ENCODE peak calls at places on chromosomes 5 and 9, in seven cellular contexts. One of them, this sample, is unnamed.

GRCh38 chr5:164204338-164204946 is 699.0 kb downstream of the MAT2B start:
- DNase-seq in prostate gland: no peak
- DNase-seq in GM23338: no peak
- DNase-seq in K562: no peak
- DNase-seq in SK-N-SH: no peak
- DNase-seq in stomach: no peak
- DNase-seq in HCT116: no peak
- DNase-seq in this sample: no peak

GRCh38 chr9:120941046-120941770 is 14.6 kb upstream of the TRAF1 start:
- DNase-seq in prostate gland: no peak
- DNase-seq in GM23338: no peak
- DNase-seq in K562: no peak
- DNase-seq in SK-N-SH: no peak
- DNase-seq in stomach: no peak
- DNase-seq in HCT116: no peak
- DNase-seq in this sample: no peak

GRCh38 chr5:61784337-61784736 is 452.3 kb downstream of the ZSWIM6 start:
- DNase-seq in prostate gland: no peak
- DNase-seq in GM23338: no peak
- DNase-seq in K562: no peak
- DNase-seq in SK-N-SH: no peak
- DNase-seq in stomach: no peak
- DNase-seq in HCT116: no peak
- DNase-seq in this sample: no peak

GRCh38 chr5:57862471-57863282 is 380.1 kb upstream of the ACTBL2 start:
- DNase-seq in prostate gland: peak
- DNase-seq in GM23338: no peak
- DNase-seq in K562: no peak
- DNase-seq in SK-N-SH: no peak
- DNase-seq in stomach: no peak
- DNase-seq in HCT116: no peak
- DNase-seq in this sample: no peak

GRCh38 chr5:169667896-169668674 is 31.0 kb downstream of the DOCK2 start:
- DNase-seq in prostate gland: no peak
- DNase-seq in GM23338: no peak
- DNase-seq in K562: no peak
- DNase-seq in SK-N-SH: peak
- DNase-seq in stomach: no peak
- DNase-seq in HCT116: no peak
- DNase-seq in this sample: no peak

GRCh38 chr9:126756876-126757415 is 47.9 kb upstream of the ZBTB43 start:
- DNase-seq in prostate gland: no peak
- DNase-seq in GM23338: no peak
- DNase-seq in K562: no peak
- DNase-seq in SK-N-SH: peak
- DNase-seq in stomach: no peak
- DNase-seq in HCT116: no peak
- DNase-seq in this sample: no peak

GRCh38 chr5:32339198-32339597 is 26.5 kb upstream of the MTMR12 start:
- DNase-seq in prostate gland: no peak
- DNase-seq in GM23338: peak
- DNase-seq in K562: no peak
- DNase-seq in SK-N-SH: no peak
- DNase-seq in stomach: no peak
- DNase-seq in HCT116: peak
- DNase-seq in this sample: no peak

GRCh38 chr5:119218830-119219782 is 136.7 kb upstream of the TNFAIP8 start:
- DNase-seq in prostate gland: no peak
- DNase-seq in GM23338: no peak
- DNase-seq in K562: no peak
- DNase-seq in SK-N-SH: no peak
- DNase-seq in stomach: no peak
- DNase-seq in HCT116: no peak
- DNase-seq in this sample: no peak

GRCh38 chr5:137923856-137924255 is 34.6 kb downstream of the PKD2L2 start:
- DNase-seq in prostate gland: no peak
- DNase-seq in GM23338: peak
- DNase-seq in K562: no peak
- DNase-seq in SK-N-SH: no peak
- DNase-seq in stomach: no peak
- DNase-seq in HCT116: no peak
- DNase-seq in this sample: no peak

GRCh38 chr5:3634061-3634460 is 38.4 kb downstream of the IRX1 start:
- DNase-seq in prostate gland: no peak
- DNase-seq in GM23338: no peak
- DNase-seq in K562: no peak
- DNase-seq in SK-N-SH: no peak
- DNase-seq in stomach: no peak
- DNase-seq in HCT116: no peak
- DNase-seq in this sample: no peak

GRCh38 chr5:79408028-79408427 is 105.9 kb downstream of the HOMER1 start:
- DNase-seq in prostate gland: no peak
- DNase-seq in GM23338: no peak
- DNase-seq in K562: no peak
- DNase-seq in SK-N-SH: no peak
- DNase-seq in stomach: no peak
- DNase-seq in HCT116: no peak
- DNase-seq in this sample: no peak

GRCh38 chr5:107699425-107699824 is 28.7 kb upstream of the EFNA5 start:
- DNase-seq in prostate gland: no peak
- DNase-seq in GM23338: no peak
- DNase-seq in K562: no peak
- DNase-seq in SK-N-SH: no peak
- DNase-seq in stomach: no peak
- DNase-seq in HCT116: no peak
- DNase-seq in this sample: no peak

GRCh38 chr5:133841831-133842750 is 126.3 kb downstream of the C5orf15 start:
- DNase-seq in prostate gland: no peak
- DNase-seq in GM23338: no peak
- DNase-seq in K562: no peak
- DNase-seq in SK-N-SH: no peak
- DNase-seq in stomach: no peak
- DNase-seq in HCT116: no peak
- DNase-seq in this sample: no peak

GRCh38 chr5:175718401-175719108 is 60.7 kb downstream of the HRH2 start:
- DNase-seq in prostate gland: peak
- DNase-seq in GM23338: peak
- DNase-seq in K562: peak
- DNase-seq in SK-N-SH: no peak
- DNase-seq in stomach: peak
- DNase-seq in HCT116: peak
- DNase-seq in this sample: no peak

GRCh38 chr9:125815568-125815967 is 68.4 kb downstream of the PBX3 start:
- DNase-seq in prostate gland: no peak
- DNase-seq in GM23338: peak
- DNase-seq in K562: no peak
- DNase-seq in SK-N-SH: no peak
- DNase-seq in stomach: no peak
- DNase-seq in HCT116: peak
- DNase-seq in this sample: no peak

GRCh38 chr9:12933957-12934356 is 159.1 kb downstream of the LURAP1L start:
- DNase-seq in prostate gland: no peak
- DNase-seq in GM23338: peak
- DNase-seq in K562: no peak
- DNase-seq in SK-N-SH: no peak
- DNase-seq in stomach: no peak
- DNase-seq in HCT116: peak
- DNase-seq in this sample: no peak

GRCh38 chr5:173816728-173817127 is 71.4 kb upstream of the CPEB4 start:
- DNase-seq in prostate gland: no peak
- DNase-seq in GM23338: no peak
- DNase-seq in K562: no peak
- DNase-seq in SK-N-SH: no peak
- DNase-seq in stomach: no peak
- DNase-seq in HCT116: no peak
- DNase-seq in this sample: no peak
- TF ChIP-seq POLR2AphosphoS5 in prostate gland: no peak
- TF ChIP-seq POLR2AphosphoS5 in GM23338: no peak
- TF ChIP-seq POLR2AphosphoS5 in K562: no peak
- TF ChIP-seq POLR2AphosphoS5 in SK-N-SH: no peak
- TF ChIP-seq POLR2AphosphoS5 in stomach: no peak
- TF ChIP-seq POLR2AphosphoS5 in HCT116: no peak
- TF ChIP-seq POLR2AphosphoS5 in this sample: no peak

GRCh38 chr5:134846641-134846960 is 833 bp downstream of the C5orf24 start:
- DNase-seq in prostate gland: no peak
- DNase-seq in GM23338: no peak
- DNase-seq in K562: no peak
- DNase-seq in SK-N-SH: peak
- DNase-seq in stomach: no peak
- DNase-seq in HCT116: no peak
- DNase-seq in this sample: no peak

GRCh38 chr5:134845852-134846640 is at the start of gene C5orf24:
- DNase-seq in prostate gland: peak
- DNase-seq in GM23338: peak
- DNase-seq in K562: peak
- DNase-seq in SK-N-SH: peak
- DNase-seq in stomach: peak
- DNase-seq in HCT116: peak
- DNase-seq in this sample: no peak

GRCh38 chr5:134857401-134857800 is 11.6 kb downstream of the C5orf24 start:
- DNase-seq in prostate gland: no peak
- DNase-seq in GM23338: no peak
- DNase-seq in K562: no peak
- DNase-seq in SK-N-SH: no peak
- DNase-seq in stomach: no peak
- DNase-seq in HCT116: no peak
- DNase-seq in this sample: no peak

DNA sequence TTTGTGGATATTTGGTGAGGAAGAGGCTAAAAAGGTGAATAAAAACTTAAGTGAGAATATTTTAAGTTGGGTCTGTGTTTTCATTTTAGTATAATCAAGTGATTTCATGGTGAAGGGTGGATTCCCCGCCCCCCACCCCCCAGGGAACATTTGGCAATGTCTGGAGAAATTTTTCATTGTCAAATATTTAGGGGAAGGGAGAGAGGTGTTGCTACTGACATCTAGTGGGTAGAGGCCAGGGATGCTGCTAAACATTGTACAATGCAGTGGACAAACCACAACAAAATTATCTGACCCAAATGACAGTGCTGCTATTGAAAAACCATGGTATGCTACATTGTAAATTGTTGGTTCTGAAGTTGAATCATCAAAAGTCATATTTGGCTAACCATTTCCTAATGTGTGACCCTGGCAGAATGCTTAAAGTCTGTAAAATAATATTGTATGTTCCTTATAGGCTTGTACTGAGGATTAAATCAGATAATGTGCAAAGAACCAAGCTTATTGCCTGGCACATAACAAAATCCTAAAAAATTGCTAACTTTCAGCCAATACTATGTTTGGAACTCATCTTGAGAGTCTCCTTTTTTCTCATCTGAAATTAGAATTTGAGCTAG is 5.6 kb downstream of the C5orf24 start:
- DNase-seq in prostate gland: no peak
- DNase-seq in GM23338: no peak
- DNase-seq in K562: peak
- DNase-seq in SK-N-SH: peak
- DNase-seq in stomach: no peak
- DNase-seq in HCT116: no peak
- DNase-seq in this sample: no peak
- TF ChIP-seq CTCF in prostate gland: no peak
- TF ChIP-seq CTCF in GM23338: peak
- TF ChIP-seq CTCF in K562: peak
- TF ChIP-seq CTCF in SK-N-SH: peak
- TF ChIP-seq CTCF in stomach: no peak
- TF ChIP-seq CTCF in HCT116: peak
- TF ChIP-seq CTCF in this sample: no peak

GRCh38 chr9:113153599-113153998 is 2.8 kb downstream of the SLC31A2 start:
- DNase-seq in prostate gland: no peak
- DNase-seq in GM23338: no peak
- DNase-seq in K562: no peak
- DNase-seq in SK-N-SH: no peak
- DNase-seq in stomach: no peak
- DNase-seq in HCT116: no peak
- DNase-seq in this sample: no peak

GRCh38 chr9:113152699-113153098 is 1.9 kb downstream of the SLC31A2 start:
- DNase-seq in prostate gland: peak
- DNase-seq in GM23338: peak
- DNase-seq in K562: peak
- DNase-seq in SK-N-SH: no peak
- DNase-seq in stomach: no peak
- DNase-seq in HCT116: no peak
- DNase-seq in this sample: no peak

GRCh38 chr9:113154471-113154870 is 3.7 kb downstream of the SLC31A2 start:
- DNase-seq in prostate gland: no peak
- DNase-seq in GM23338: no peak
- DNase-seq in K562: no peak
- DNase-seq in SK-N-SH: no peak
- DNase-seq in stomach: no peak
- DNase-seq in HCT116: no peak
- DNase-seq in this sample: no peak

GRCh38 chr9:113150670-113151591 is at the start of gene SLC31A2:
- DNase-seq in prostate gland: peak
- DNase-seq in GM23338: peak
- DNase-seq in K562: peak
- DNase-seq in SK-N-SH: peak
- DNase-seq in stomach: peak
- DNase-seq in HCT116: peak
- DNase-seq in this sample: no peak

GRCh38 chr9:113151696-113152630 is 1.2 kb downstream of the SLC31A2 start:
- DNase-seq in prostate gland: no peak
- DNase-seq in GM23338: no peak
- DNase-seq in K562: no peak
- DNase-seq in SK-N-SH: no peak
- DNase-seq in stomach: no peak
- DNase-seq in HCT116: no peak
- DNase-seq in this sample: no peak
- H3K27ac ChIP-seq in prostate gland: peak
- H3K27ac ChIP-seq in GM23338: no peak
- H3K27ac ChIP-seq in K562: no peak
- H3K27ac ChIP-seq in SK-N-SH: no peak
- H3K27ac ChIP-seq in stomach: peak
- H3K27ac ChIP-seq in HCT116: no peak
- H3K27ac ChIP-seq in this sample: peak

GRCh38 chr9:14277761-14278160 is 36.2 kb downstream of the NFIB start:
- DNase-seq in prostate gland: no peak
- DNase-seq in GM23338: no peak
- DNase-seq in K562: no peak
- DNase-seq in SK-N-SH: no peak
- DNase-seq in stomach: no peak
- DNase-seq in HCT116: no peak
- DNase-seq in this sample: no peak

GRCh38 chr9:14279671-14280070 is 34.3 kb downstream of the NFIB start:
- DNase-seq in prostate gland: no peak
- DNase-seq in GM23338: no peak
- DNase-seq in K562: no peak
- DNase-seq in SK-N-SH: no peak
- DNase-seq in stomach: no peak
- DNase-seq in HCT116: no peak
- DNase-seq in this sample: no peak

GRCh38 chr9:14275331-14275730 is 38.6 kb downstream of the NFIB start:
- DNase-seq in prostate gland: no peak
- DNase-seq in GM23338: no peak
- DNase-seq in K562: no peak
- DNase-seq in SK-N-SH: no peak
- DNase-seq in stomach: no peak
- DNase-seq in HCT116: no peak
- DNase-seq in this sample: no peak

GRCh38 chr9:14278291-14278721 is 35.6 kb downstream of the NFIB start:
- DNase-seq in prostate gland: no peak
- DNase-seq in GM23338: no peak
- DNase-seq in K562: no peak
- DNase-seq in SK-N-SH: no peak
- DNase-seq in stomach: no peak
- DNase-seq in HCT116: no peak
- DNase-seq in this sample: no peak

GRCh38 chr9:14277202-14277601 is 36.7 kb downstream of the NFIB start:
- DNase-seq in prostate gland: peak
- DNase-seq in GM23338: no peak
- DNase-seq in K562: no peak
- DNase-seq in SK-N-SH: no peak
- DNase-seq in stomach: no peak
- DNase-seq in HCT116: peak
- DNase-seq in this sample: no peak
- TF ChIP-seq POLR2AphosphoS5 in prostate gland: peak
- TF ChIP-seq POLR2AphosphoS5 in GM23338: no peak
- TF ChIP-seq POLR2AphosphoS5 in K562: no peak
- TF ChIP-seq POLR2AphosphoS5 in SK-N-SH: no peak
- TF ChIP-seq POLR2AphosphoS5 in stomach: no peak
- TF ChIP-seq POLR2AphosphoS5 in HCT116: no peak
- TF ChIP-seq POLR2AphosphoS5 in this sample: no peak